ENCODE peak calls at places on chromosome 13, in ten cellular contexts. M is HCT116, A is heart left ventricle, F is gastrocnemius medialis, Z is body of pancreas, E is HepG2, I is adrenal gland, T is H1, L is esophagus squamous epithelium, S is endothelial cell of umbilical vein. D is an unnamed sample.

GRCh38 chr13:107441279-107441678 is 774.1 kb downstream of the LIG4 start:
- DNase-seq in M (no peak), A (no peak), F (no peak), Z (no peak), E (no peak), I (no peak), T (no peak), L (no peak), S (no peak), D (no peak)

GRCh38 chr13:81487151-81487550 is 1146.2 kb upstream of the SPRY2 start:
- DNase-seq in M (peak), A (no peak), F (no peak), Z (peak), E (peak), I (no peak), T (peak), L (no peak), S (no peak), D (no peak)

GRCh38 chr13:50026788-50027473 is 11.7 kb downstream of the KCNRG start:
- DNase-seq in M (no peak), A (no peak), F (no peak), Z (no peak), E (no peak), I (no peak), T (no peak), L (no peak), S (no peak), D (no peak)

GRCh38 chr13:101530293-101530692 is 77.8 kb downstream of the ITGBL1 start:
- DNase-seq in M (no peak), A (no peak), F (no peak), Z (no peak), E (no peak), I (no peak), T (no peak), L (no peak), S (no peak), D (no peak)

GRCh38 chr13:114179087-114179658 is at the start of gene CFAP97D2:
- DNase-seq in M (no peak), A (no peak), F (no peak), Z (no peak), E (no peak), I (no peak), T (no peak), L (no peak), S (no peak), D (no peak)

GRCh38 chr13:33366469-33367062 is 81.0 kb upstream of the STARD13 start:
- DNase-seq in M (no peak), A (no peak), F (no peak), Z (no peak), E (peak), I (no peak), T (no peak), L (no peak), S (no peak), D (no peak)

GRCh38 chr13:48828962-48829405 is 146.7 kb upstream of the FNDC3A start:
- DNase-seq in M (no peak), A (no peak), F (no peak), Z (no peak), E (no peak), I (no peak), T (no peak), L (no peak), S (no peak), D (no peak)

GRCh38 chr13:97226788-97227627 is 4.9 kb downstream of the MBNL2 start:
- DNase-seq in M (no peak), A (no peak), F (no peak), Z (no peak), E (no peak), I (no peak), T (no peak), L (no peak), S (peak), D (no peak)

GRCh38 chr13:102597029-102598015 is 536 bp downstream of the TPP2 start:
- DNase-seq in M (no peak), A (peak), F (peak), Z (no peak), E (no peak), I (peak), T (no peak), L (no peak), S (peak), D (peak)

GRCh38 chr13:49060698-49061387 is 85.1 kb downstream of the FNDC3A start:
- DNase-seq in M (no peak), A (no peak), F (no peak), Z (no peak), E (no peak), I (no peak), T (no peak), L (no peak), S (no peak), D (no peak)

GRCh38 chr13:19171563-19171962 is 10.1 kb downstream of the TUBA3C start:
- DNase-seq in M (no peak), A (no peak), F (no peak), Z (no peak), E (no peak), I (no peak), T (no peak), L (no peak), S (no peak), D (no peak)

GRCh38 chr13:48851707-48852106 is 124.0 kb upstream of the FNDC3A start:
- DNase-seq in M (no peak), A (no peak), F (no peak), Z (no peak), E (no peak), I (no peak), T (no peak), L (no peak), S (no peak), D (no peak)

GRCh38 chr13:81562598-81562997 is 1221.7 kb upstream of the SPRY2 start:
- DNase-seq in M (no peak), A (no peak), F (no peak), Z (no peak), E (no peak), I (no peak), T (no peak), L (no peak), S (no peak), D (no peak)

GRCh38 chr13:23557043-23557442 is 13.2 kb upstream of the TNFRSF19 start:
- DNase-seq in M (no peak), A (no peak), F (no peak), Z (no peak), E (no peak), I (no peak), T (no peak), L (no peak), S (no peak), D (no peak)

GRCh38 chr13:25095862-25096453 is at the start of gene PABPC3:
- DNase-seq in M (no peak), A (no peak), F (no peak), Z (no peak), E (no peak), I (no peak), T (no peak), L (no peak), S (no peak), D (no peak)

GRCh38 chr13:107964356-107964755 is 251.0 kb downstream of the LIG4 start:
- DNase-seq in M (no peak), A (no peak), F (no peak), Z (no peak), E (no peak), I (no peak), T (no peak), L (no peak), S (no peak), D (no peak)

GRCh38 chr13:105184221-105184620 is 1351.2 kb downstream of the EFNB2 start:
- DNase-seq in M (no peak), A (no peak), F (no peak), Z (no peak), E (no peak), I (no peak), T (no peak), L (no peak), S (no peak), D (no peak)

GRCh38 chr13:114087430-114087829 is 45.0 kb downstream of the RASA3 start:
- DNase-seq in M (no peak), A (peak), F (no peak), Z (peak), E (no peak), I (no peak), T (no peak), L (no peak), S (no peak), D (peak)

GRCh38 chr13:30004204-30004603 is 153.8 kb upstream of the UBL3 start:
- DNase-seq in M (no peak), A (no peak), F (no peak), Z (no peak), E (no peak), I (no peak), T (no peak), L (no peak), S (no peak), D (no peak)

GRCh38 chr13:110914293-110915056 is 394 bp downstream of the ANKRD10 start:
- DNase-seq in M (no peak), A (peak), F (peak), Z (peak), E (peak), I (peak), T (no peak), L (no peak), S (peak), D (peak)
- TF ChIP-seq POLR2A in M (peak), A (peak), F (peak), Z (peak), E (peak), I (peak), T (peak), L (no peak), S (peak), D (peak)

GRCh38 chr13:52454825-52455676 is at the start of gene CKAP2:
- DNase-seq in M (peak), A (peak), F (peak), Z (peak), E (peak), I (peak), T (peak), L (peak), S (peak), D (peak)
- TF ChIP-seq POLR2A in M (peak), A (peak), F (peak), Z (peak), E (no peak), I (peak), T (peak), L (no peak), S (peak), D (peak)

GRCh38 chr13:111153279-111153976 is 38.3 kb downstream of the ARHGEF7 start:
- DNase-seq in M (peak), A (peak), F (peak), Z (peak), E (peak), I (peak), T (peak), L (peak), S (peak), D (peak)
- TF ChIP-seq POLR2A in M (no peak), A (peak), F (peak), Z (peak), E (peak), I (peak), T (peak), L (no peak), S (peak), D (peak)

DNA sequence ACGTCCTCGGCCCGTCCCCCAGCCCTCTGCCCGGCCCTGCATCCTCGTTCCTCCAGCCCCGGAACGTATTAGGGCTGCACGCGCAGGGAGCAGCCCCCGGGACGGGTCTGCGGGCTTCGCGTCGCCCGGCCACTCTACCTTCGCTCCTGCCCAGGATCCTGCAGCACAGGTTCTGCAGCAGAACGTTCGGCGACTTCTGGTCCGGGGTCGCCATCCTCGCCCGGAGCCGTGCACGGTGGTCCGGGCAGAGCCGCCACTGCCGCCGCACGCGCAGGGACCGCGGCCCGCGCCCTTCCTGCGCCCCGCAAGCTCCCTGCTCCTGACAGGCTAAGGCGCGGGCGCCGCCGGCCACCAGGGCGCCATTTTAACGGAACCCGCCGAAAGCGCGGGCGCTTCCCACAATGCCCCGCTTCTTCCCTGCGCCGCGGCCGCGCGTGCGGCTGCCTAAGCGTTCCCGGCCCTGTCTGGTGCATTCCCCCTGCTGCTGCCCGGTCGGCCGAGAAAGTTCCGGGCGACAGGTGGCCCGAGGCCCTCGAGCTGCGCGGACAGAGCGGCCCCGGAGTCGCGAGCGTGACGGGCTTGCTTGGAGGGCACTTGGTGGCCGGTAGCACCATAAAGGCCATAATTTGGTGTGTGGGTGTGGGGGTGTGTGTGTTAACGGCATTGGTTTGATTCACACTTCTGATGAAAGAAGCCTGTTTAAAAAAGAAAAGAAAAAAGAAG is at the start of gene TUBGCP3:
- DNase-seq in M (peak), A (peak), F (peak), Z (peak), E (peak), I (peak), T (no peak), L (no peak), S (peak), D (peak)
- TF ChIP-seq POLR2A in M (peak), A (peak), F (peak), Z (peak), E (peak), I (peak), T (no peak), L (no peak), S (no peak), D (no peak)

D was measured in uterus.